ENCODE peak calls at places on chromosomes 12 and 14, in five cellular contexts. K is H9, H is IMR-90, Y is H1, S is mesenchymal stem cell. O is an unnamed sample.

GRCh38 chr12:6532927-6533652 is 1.2 kb upstream of the GAPDH start:
- DNase-seq in K (peak), H (peak), Y (no peak), S (peak), O (no peak)

GRCh38 chr14:70000601-70001000 is 121.4 kb downstream of the SMOC1 start:
- DNase-seq in K (no peak), H (peak), Y (no peak), S (peak), O (no peak)

GRCh38 chr12:54749191-54749818 is 101.1 kb upstream of the DCD start:
- DNase-seq in K (no peak), H (peak), Y (no peak), S (peak), O (peak)

GRCh38 chr12:89980236-89980635 is 271.6 kb upstream of the ATP2B1 start:
- DNase-seq in K (no peak), H (peak), Y (no peak), S (peak), O (no peak)

GRCh38 chr12:132243596-132244289 is 85.6 kb downstream of the GALNT9 start:
- DNase-seq in K (peak), H (no peak), Y (no peak), S (no peak), O (no peak)

GRCh38 chr14:59687663-59688062 is 111.1 kb upstream of the CCDC175 start:
- DNase-seq in K (no peak), H (no peak), Y (no peak), S (no peak), O (no peak)

GRCh38 chr12:128356547-128356946 is 89.6 kb downstream of the TMEM132C start:
- DNase-seq in K (no peak), H (no peak), Y (no peak), S (no peak), O (no peak)

GRCh38 chr14:64880382-64881121 is 845 bp upstream of the SPTB start:
- DNase-seq in K (peak), H (no peak), Y (no peak), S (peak), O (peak)

GRCh38 chr14:81329640-81330385 is 70.3 kb downstream of the STON2 start:
- DNase-seq in K (no peak), H (no peak), Y (no peak), S (no peak), O (no peak)

GRCh38 chr14:74568380-74568649 is 43.7 kb downstream of the LTBP2 start:
- DNase-seq in K (no peak), H (no peak), Y (no peak), S (no peak), O (no peak)
- H4K91ac ChIP-seq in K (no peak), H (peak), Y (no peak), S (peak), O (no peak)

DNA sequence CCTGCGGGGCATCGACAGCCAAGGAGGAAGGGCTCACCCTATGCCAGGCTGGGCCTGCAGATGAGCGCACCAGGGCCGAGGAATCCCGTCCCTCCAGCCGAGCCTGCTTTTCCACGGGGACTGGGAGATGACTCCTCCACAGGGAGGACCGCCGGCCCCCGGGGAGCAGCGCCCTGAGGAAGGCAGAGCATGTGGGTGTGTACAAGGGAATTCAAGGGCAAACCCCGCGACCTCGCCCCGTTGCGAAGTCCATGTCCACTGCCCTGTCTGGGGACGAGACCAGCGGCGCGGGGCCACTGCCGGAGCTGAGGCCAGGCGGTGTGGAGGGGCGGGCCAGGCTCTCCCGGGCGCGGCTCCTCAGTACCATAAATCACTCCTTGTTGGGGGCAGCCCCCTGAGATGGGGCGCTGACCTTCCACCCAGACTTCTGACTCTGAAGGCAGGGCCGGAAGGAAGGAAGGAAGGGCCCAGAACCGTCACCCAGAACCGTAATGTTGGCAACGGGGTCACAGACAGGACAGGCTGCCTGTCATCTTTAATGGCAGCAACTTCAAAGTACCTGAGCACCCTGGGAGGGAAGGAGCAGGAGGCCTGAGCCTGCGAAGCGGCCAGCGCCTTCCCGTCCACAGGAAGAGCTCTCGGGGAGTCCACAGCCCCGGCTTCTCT is 52.6 kb downstream of the RNF34 start:
- DNase-seq in K (no peak), H (no peak), Y (no peak), S (no peak), O (no peak)
- H4K91ac ChIP-seq in K (no peak), H (no peak), Y (no peak), S (no peak), O (no peak)

GRCh38 chr12:47823422-47824086 is 3.9 kb upstream of the HDAC7 start:
- DNase-seq in K (no peak), H (no peak), Y (no peak), S (no peak), O (no peak)

GRCh38 chr12:47824198-47824597 is 4.5 kb upstream of the HDAC7 start:
- DNase-seq in K (no peak), H (no peak), Y (no peak), S (no peak), O (no peak)

GRCh38 chr12:47822863-47823262 is 3.2 kb upstream of the HDAC7 start:
- DNase-seq in K (no peak), H (no peak), Y (no peak), S (no peak), O (no peak)

GRCh38 chr12:47824629-47825028 is 4.9 kb upstream of the HDAC7 start:
- DNase-seq in K (no peak), H (no peak), Y (no peak), S (no peak), O (no peak)

DNA sequence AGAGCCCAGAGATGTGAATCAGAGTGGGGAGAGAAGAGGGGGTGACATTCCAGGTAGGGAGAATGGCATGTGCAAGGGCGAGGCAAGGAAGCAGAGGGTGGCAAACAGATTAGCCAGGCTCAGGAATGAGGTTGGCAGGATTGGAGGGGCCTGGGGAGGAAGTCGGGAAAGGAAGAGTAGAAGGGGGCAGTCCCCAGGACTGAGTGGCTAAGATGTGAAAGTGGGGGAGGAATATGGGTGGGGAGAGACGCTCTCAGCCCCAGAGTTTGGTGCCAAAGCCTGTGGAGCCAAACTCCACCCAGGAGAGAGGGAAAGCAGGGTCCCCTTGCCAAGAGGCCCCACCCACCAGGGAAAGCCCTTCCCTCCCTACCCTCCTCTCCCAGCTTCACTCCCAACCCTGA is 5.5 kb upstream of the HDAC7 start:
- DNase-seq in K (no peak), H (no peak), Y (no peak), S (no peak), O (no peak)
- H4K91ac ChIP-seq in K (no peak), H (peak), Y (no peak), S (no peak), O (no peak)

DNA sequence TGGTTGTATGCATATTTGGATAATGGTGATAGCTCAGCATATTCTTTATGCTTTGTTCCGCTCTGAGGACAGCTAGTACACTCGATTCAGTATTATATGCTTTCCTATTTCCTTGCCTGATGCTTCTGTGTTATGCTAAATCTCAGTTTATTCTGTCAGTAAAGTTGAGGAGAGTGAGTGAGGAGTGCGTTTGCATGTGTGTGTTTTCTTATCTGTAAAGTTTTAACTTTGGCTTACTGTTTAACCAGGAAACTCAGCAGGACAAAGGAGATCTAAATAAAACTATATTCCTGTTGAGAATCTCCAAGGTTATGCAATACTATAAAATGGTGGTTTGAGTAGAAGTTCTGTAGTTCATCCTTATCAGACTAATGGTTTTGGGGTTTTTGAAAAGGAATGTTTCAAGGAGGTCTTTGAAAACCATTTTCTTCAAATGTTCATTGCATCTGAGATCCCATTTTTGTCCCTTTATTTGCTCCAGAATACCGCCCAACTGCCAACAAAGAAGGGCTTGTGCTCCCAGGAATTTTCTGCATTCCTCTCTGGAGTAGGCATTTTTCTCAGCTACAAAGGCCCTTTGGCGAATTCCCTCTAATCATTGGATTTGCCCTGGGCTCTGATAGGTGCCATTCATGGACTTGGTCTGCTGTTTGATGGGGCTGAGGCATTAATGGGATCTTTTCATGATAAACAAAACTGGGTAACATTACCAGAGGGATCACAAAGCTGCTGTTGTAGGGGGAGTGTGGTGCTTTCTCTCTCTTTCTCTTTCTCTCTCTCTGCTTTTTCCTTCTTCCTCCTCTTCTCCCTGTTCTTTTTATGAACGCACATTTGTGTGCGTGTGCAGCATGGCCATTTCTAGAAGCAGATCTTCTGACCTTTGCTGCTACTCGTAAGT is 71.7 kb downstream of the HMGA2 start:
- DNase-seq in K (peak), H (no peak), Y (no peak), S (peak), O (peak)
- H4K91ac ChIP-seq in K (no peak), H (peak), Y (peak), S (peak), O (no peak)

GRCh38 chr12:87952850-87953249 is 76.4 kb downstream of the C12orf50 start:
- DNase-seq in K (no peak), H (no peak), Y (no peak), S (no peak), O (peak)
- H4K91ac ChIP-seq in K (no peak), H (no peak), Y (no peak), S (peak), O (no peak)

DNA sequence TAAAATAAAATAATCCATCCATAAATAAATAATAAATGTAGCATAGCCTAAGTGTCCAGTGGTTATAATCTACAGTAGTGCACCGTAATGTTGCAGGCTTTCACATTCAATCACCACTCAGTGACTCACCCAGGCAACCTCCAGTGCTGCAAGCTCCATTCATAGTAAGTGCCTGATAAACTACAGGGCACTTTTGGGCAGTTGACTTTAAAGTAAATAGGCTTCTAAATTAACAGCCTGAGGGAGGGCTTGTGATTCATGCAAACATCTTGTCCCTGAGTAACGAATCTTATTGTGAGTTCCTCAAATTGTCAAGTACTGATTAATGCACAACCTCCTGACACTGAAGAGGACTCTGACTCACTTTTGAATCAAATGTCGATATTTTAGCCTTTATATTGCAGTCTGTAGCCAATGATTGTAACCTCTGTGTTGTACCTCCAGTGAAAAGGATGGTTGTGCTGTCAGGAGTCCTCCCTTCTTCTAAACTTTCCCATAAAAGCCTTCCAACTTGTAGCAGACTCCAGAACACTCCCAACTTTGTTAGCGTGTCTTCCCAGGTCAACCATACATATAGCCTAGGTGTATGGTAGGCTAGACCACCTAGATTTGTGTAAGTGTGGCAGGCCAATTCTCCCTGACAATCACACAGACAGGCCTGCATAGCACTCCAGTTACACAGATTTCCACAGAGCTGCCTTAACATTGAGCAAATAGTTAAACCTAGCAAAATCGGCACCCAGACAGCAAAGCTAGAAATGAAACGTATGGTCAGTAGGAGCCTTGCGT is 54.9 kb upstream of the BICD1 start:
- DNase-seq in K (no peak), H (peak), Y (no peak), S (peak), O (no peak)
- H4K91ac ChIP-seq in K (no peak), H (peak), Y (peak), S (no peak), O (no peak)

DNA sequence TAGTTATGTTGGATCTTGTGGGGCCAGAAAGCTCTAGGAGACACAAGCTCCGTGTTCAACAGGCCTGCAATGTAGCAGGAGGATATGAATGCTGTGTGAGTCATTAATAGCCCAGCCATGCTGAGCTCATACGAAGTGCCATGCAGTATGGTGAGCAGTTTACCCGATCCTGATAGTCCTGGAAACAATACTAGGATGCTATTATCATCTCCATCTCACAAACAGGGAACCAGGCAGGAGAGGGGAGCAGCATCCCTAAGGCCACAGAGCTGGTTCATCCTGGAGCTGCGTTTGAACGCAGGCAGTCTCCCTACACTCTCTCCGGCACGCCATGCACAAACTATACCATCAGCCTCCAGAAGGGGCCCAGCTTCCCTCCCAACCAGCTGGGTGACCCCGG is 20.5 kb downstream of the TTC7B start:
- DNase-seq in K (no peak), H (peak), Y (no peak), S (peak), O (no peak)
- H4K91ac ChIP-seq in K (peak), H (no peak), Y (no peak), S (no peak), O (no peak)

GRCh38 chr12:69689638-69690037 is 9.5 kb downstream of the BEST3 start:
- DNase-seq in K (no peak), H (no peak), Y (no peak), S (no peak), O (no peak)
- H4K91ac ChIP-seq in K (no peak), H (peak), Y (no peak), S (no peak), O (no peak)

O was measured in neuronal stem cell.